ENCODE peak calls at places on chromosomes 16 and 17, in six cellular contexts. H is GM12878, E is HepG2, M is HCT116, W is upper lobe of left lung, A is K562. P is an unnamed sample.

GRCh38 chr17:3613139-3613538 is 3.9 kb upstream of the TRPV1 start:
- ATAC-seq in H (no peak), E (no peak), M (no peak), W (no peak), A (no peak), P (no peak)

GRCh38 chr17:4544135-4544651 is 11.0 kb downstream of the MYBBP1A start:
- ATAC-seq in H (no peak), E (no peak), M (no peak), W (no peak), A (no peak), P (no peak)

GRCh38 chr17:62899349-62899748 is 66.7 kb upstream of the TANC2 start:
- ATAC-seq in H (no peak), E (no peak), M (no peak), W (peak), A (no peak), P (peak)

GRCh38 chr16:53672461-53672860 is 31.2 kb downstream of the RPGRIP1L start:
- ATAC-seq in H (no peak), E (peak), M (no peak), W (no peak), A (no peak), P (no peak)

GRCh38 chr16:51276335-51276734 is 125.3 kb upstream of the SALL1 start:
- ATAC-seq in H (no peak), E (no peak), M (no peak), W (no peak), A (no peak), P (no peak)

GRCh38 chr17:74712301-74712700 is 422 bp downstream of the CD300LF start:
- ATAC-seq in H (no peak), E (no peak), M (no peak), W (no peak), A (no peak), P (no peak)

GRCh38 chr16:21990381-21990944 is 10.5 kb downstream of the PDZD9 start:
- ATAC-seq in H (no peak), E (no peak), M (no peak), W (no peak), A (no peak), P (no peak)

GRCh38 chr16:74903882-74904678 is 80.8 kb downstream of the WDR59 start:
- ATAC-seq in H (no peak), E (no peak), M (no peak), W (no peak), A (no peak), P (no peak)

GRCh38 chr17:69828087-69828486 is 246.9 kb upstream of the KCNJ16 start:
- ATAC-seq in H (no peak), E (no peak), M (no peak), W (no peak), A (no peak), P (no peak)

GRCh38 chr17:49716952-49717351 is 9.2 kb upstream of the SLC35B1 start:
- ATAC-seq in H (no peak), E (no peak), M (no peak), W (no peak), A (no peak), P (no peak)

GRCh38 chr16:79297297-79297696 is 303.2 kb downstream of the MAF start:
- ATAC-seq in H (no peak), E (no peak), M (no peak), W (no peak), A (no peak), P (no peak)

GRCh38 chr16:6512512-6512911 is 820.1 kb upstream of the RBFOX1 start:
- ATAC-seq in H (no peak), E (no peak), M (no peak), W (no peak), A (no peak), P (no peak)

GRCh38 chr17:3918372-3919122 is 2.3 kb upstream of the P2RX1 start:
- ATAC-seq in H (no peak), E (no peak), M (peak), W (no peak), A (peak), P (no peak)

GRCh38 chr16:54287018-54287757 is 601 bp upstream of the IRX3 start:
- ATAC-seq in H (no peak), E (no peak), M (no peak), W (no peak), A (no peak), P (no peak)

GRCh38 chr16:87093804-87094203 is 223.4 kb downstream of the C16orf95 start:
- ATAC-seq in H (no peak), E (no peak), M (no peak), W (no peak), A (no peak), P (no peak)

GRCh38 chr16:28107232-28107631 is 43.7 kb upstream of the GSG1L start:
- ATAC-seq in H (no peak), E (no peak), M (no peak), W (no peak), A (no peak), P (no peak)

GRCh38 chr17:76585649-76586593 is at the start of gene ST6GALNAC2:
- ATAC-seq in H (peak), E (peak), M (peak), W (peak), A (peak), P (peak)
- TF ChIP-seq POLR2A in H (no peak), E (no peak), M (no peak), W (no peak), A (no peak), P (peak)

GRCh38 chr17:42133461-42134041 is 10.9 kb downstream of the HSPB9 start:
- ATAC-seq in H (peak), E (no peak), M (no peak), W (no peak), A (no peak), P (no peak)
- TF ChIP-seq POLR2AphosphoS5 in H (peak), E (no peak), M (no peak), W (no peak), A (no peak), P (no peak)

GRCh38 chr17:6557040-6557438 is 684 bp upstream of the PITPNM3 start:
- ATAC-seq in H (no peak), E (no peak), M (no peak), W (no peak), A (no peak), P (no peak)
- H3K4me3 ChIP-seq in H (no peak), E (no peak), M (peak), W (no peak), A (no peak), P (peak)

DNA sequence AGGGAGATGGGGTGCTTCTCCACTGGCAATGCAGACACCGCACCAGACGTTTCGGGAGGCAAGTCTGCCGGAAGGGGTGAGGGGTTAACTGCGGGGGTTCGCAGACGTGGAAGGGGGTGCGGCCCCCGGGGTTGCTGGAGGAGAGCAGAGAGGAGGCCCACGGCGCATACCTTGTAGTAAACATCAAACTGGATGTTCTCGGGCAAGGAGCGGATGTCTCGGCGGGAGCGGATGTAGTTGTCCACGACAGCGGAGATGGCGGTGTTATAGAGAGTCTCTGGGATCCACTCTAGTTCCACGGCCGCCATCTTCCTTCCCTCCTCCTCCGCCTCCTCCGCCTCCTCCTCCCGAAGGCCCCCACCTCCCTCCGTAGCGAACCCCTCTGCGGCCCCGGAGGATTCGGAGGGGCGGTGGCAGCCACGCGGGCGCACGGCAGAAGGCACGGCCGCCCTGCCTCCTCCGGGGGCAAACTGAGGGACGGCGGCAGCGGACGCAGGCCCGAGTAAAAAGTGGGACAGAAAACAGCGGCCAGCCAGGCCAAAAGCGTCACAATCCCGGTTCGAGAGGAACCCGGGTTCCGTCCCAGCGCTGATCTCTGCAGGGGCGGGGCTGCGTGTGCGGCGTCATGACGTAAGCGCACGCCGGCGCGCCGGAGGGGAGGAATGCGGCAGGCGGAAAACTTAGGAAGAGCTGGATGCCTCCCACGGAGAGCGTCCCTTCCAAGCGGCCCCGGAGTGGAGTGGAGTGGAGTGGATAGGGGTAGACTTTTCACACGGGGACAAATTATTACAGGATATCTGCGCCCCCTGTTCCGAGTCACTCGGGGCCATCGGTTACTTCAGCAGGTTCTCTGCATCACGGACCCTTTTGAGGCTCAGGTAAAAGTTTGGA is at the start of gene APPBP2:
- ATAC-seq in H (peak), E (peak), M (peak), W (peak), A (peak), P (peak)
- TF ChIP-seq POLR2A in H (peak), E (peak), M (peak), W (no peak), A (peak), P (peak)

DNA sequence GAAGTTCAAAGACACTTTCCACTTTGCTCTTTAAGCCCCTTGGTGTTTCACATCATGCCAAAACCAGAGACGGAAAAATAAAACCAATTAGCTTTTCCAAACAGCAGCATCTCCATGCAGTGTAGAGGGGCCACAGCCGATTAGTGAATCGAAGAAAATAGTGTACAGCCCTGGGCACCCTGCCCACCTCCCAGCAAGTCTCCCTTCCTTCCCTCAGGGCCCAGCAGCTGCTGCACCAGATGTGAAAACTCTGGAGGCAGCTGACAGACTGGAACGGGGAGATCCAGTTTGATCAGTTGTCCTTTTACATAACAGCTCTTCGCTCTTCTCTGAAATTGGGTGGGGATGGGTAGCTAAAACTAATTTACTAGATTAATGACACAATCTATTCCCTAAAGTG is 19.3 kb downstream of the TMEM11 start:
- ATAC-seq in H (no peak), E (no peak), M (no peak), W (no peak), A (no peak), P (peak)
- TF ChIP-seq POLR2AphosphoS5 in H (no peak), E (no peak), M (no peak), W (peak), A (no peak), P (no peak)

DNA sequence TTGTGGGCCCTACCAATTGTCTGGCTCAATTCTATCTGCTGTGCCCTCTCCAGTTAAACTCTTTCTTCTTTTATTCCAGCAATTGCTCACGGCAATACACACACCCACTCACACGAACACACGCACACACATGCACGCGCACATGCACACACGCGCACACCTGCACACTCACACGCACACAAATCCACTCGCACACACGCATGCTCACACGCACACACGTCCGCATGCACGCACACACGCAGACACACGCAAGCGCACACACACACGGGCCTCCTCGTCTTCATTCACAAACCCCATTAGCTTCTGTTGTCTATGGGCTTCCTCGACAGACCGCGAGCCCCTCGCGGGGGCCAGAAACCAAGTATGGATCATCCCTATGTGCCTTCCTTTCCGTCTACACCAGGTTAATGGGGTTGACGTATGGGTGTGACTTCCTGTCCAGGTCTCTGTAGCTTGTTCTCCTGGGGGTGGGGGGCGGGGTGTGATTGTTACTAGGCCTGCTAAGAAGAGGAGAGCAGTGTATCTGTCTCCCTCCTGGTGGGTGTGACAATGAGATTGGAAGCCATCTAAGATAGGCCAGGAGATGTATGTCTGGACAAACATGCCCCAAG is 717 bp upstream of the CTF1 start:
- ATAC-seq in H (no peak), E (no peak), M (peak), W (no peak), A (no peak), P (no peak)
- H3K4me3 ChIP-seq in H (no peak), E (peak), M (peak), W (no peak), A (peak), P (peak)

GRCh38 chr16:62014534-62014933 is 21.7 kb downstream of the CDH8 start:
- ATAC-seq in H (no peak), E (no peak), M (no peak), W (no peak), A (no peak), P (no peak)
- TF ChIP-seq POLR2A in H (no peak), E (no peak), M (no peak), W (no peak), A (no peak), P (no peak)

GRCh38 chr17:61289408-61290385 is 109.9 kb upstream of the TBX2 start:
- ATAC-seq in H (no peak), E (no peak), M (no peak), W (no peak), A (no peak), P (no peak)
- TF ChIP-seq POLR2AphosphoS5 in H (no peak), E (no peak), M (no peak), W (no peak), A (no peak), P (peak)

GRCh38 chr17:65559802-65560627 is 1.4 kb downstream of the AXIN2 start:
- ATAC-seq in H (peak), E (peak), M (peak), W (no peak), A (no peak), P (no peak)

GRCh38 chr17:65557349-65558310 is 3.8 kb downstream of the AXIN2 start:
- ATAC-seq in H (peak), E (peak), M (peak), W (peak), A (no peak), P (no peak)

GRCh38 chr17:65559483-65559801 is 2.0 kb downstream of the AXIN2 start:
- ATAC-seq in H (no peak), E (no peak), M (no peak), W (no peak), A (no peak), P (no peak)

GRCh38 chr17:65558311-65558682 is 3.2 kb downstream of the AXIN2 start:
- ATAC-seq in H (no peak), E (no peak), M (no peak), W (no peak), A (no peak), P (no peak)

GRCh38 chr17:65558683-65559311 is 2.7 kb downstream of the AXIN2 start:
- ATAC-seq in H (no peak), E (no peak), M (no peak), W (no peak), A (no peak), P (no peak)
- H3K4me3 ChIP-seq in H (peak), E (no peak), M (peak), W (peak), A (no peak), P (no peak)

P was measured in gastroesophageal sphincter.